ENCODE peak calls at places on chromosomes 1 and 21, in five cellular contexts. A is activated T-cell treated with anti-CD3 and anti-CD28 coated beads, Interleukin-2, amount 50 U/mL, for 72 hours; I is fibroblast of lung; Z is stimulated activated CD4-positive, alpha-beta T cell treated with anti-CD3 and anti-CD28 coated beads, Interleukin-2, amount 100 ng/mL, for 48 hours; R is NCI-H1105 treated with DMSO at 0.1 percent for 48 hours. T is an unnamed sample.

GRCh38 chr1:23168079-23168461 is 586 bp downstream of the LUZP1 start:
- DNase-seq in R (no peak), Z (no peak), A (peak), I (no peak), T (no peak)

GRCh38 chr1:214694769-214695168 is 91.8 kb downstream of the CENPF start:
- DNase-seq in A (no peak), R (no peak), Z (no peak), I (no peak), T (no peak)

GRCh38 chr1:200905411-200906052 is 10.8 kb downstream of the INAVA start:
- DNase-seq in R (no peak), I (peak), A (peak), Z (no peak), T (no peak)

GRCh38 chr1:74689800-74690696 is 16.5 kb upstream of the ERICH3 start:
- DNase-seq in Z (peak), A (peak), I (peak), R (peak), T (peak)

GRCh38 chr1:28601696-28602095 is 9.6 kb downstream of the RAB42 start:
- DNase-seq in Z (no peak), A (peak), I (peak), R (no peak), T (peak)

GRCh38 chr1:118960026-118960561 is 28.0 kb downstream of the TBX15 start:
- DNase-seq in A (no peak), Z (no peak), R (no peak), I (no peak), T (no peak)

GRCh38 chr1:226083303-226084101 is 21.0 kb downstream of the H3-3A start:
- DNase-seq in I (peak), A (peak), R (no peak), Z (peak), T (peak)

GRCh38 chr1:79161077-79161476 is 154.5 kb upstream of the ADGRL4 start:
- DNase-seq in R (no peak), Z (no peak), A (no peak), I (peak), T (peak)

GRCh38 chr1:107138166-107138565 is 2.7 kb upstream of the NTNG1 start:
- DNase-seq in R (no peak), A (no peak), I (peak), Z (no peak), T (no peak)

GRCh38 chr1:115133440-115133839 is 44.1 kb upstream of the TSPAN2 start:
- DNase-seq in I (peak), Z (no peak), R (no peak), A (no peak), T (no peak)

GRCh38 chr1:3074297-3074741 is 5.3 kb downstream of the PRDM16 start:
- DNase-seq in A (no peak), I (peak), R (no peak), Z (no peak), T (no peak)

GRCh38 chr1:41891403-41891896 is 27.3 kb downstream of the HIVEP3 start:
- DNase-seq in I (peak), A (peak), Z (peak), R (no peak), T (no peak)

GRCh38 chr1:1833916-1834325 is 55.7 kb upstream of the NADK start:
- DNase-seq in R (no peak), Z (no peak), A (no peak), I (peak), T (no peak)

GRCh38 chr1:66571789-66572188 is 37.8 kb downstream of the SGIP1 start:
- DNase-seq in I (peak), Z (no peak), A (no peak), R (no peak), T (no peak)

GRCh38 chr21:33308586-33309490 is 15.9 kb upstream of the IFNAR1 start:
- DNase-seq in A (no peak), I (peak), Z (no peak), R (peak), T (peak)

GRCh38 chr1:109754738-109755137 is 9.0 kb downstream of the EPS8L3 start:
- DNase-seq in A (no peak), Z (no peak), R (no peak), I (no peak), T (no peak)

GRCh38 chr21:25934771-25935224 is 200.0 kb downstream of the GABPA start:
- DNase-seq in I (peak), Z (peak), A (peak), R (no peak), T (peak)

GRCh38 chr21:25457411-25457810 is 149.9 kb downstream of the MRPL39 start:
- DNase-seq in Z (no peak), R (no peak), A (no peak), I (peak), T (peak)

GRCh38 chr1:201877877-201878339 is 10.8 kb upstream of the SHISA4 start:
- DNase-seq in R (peak), I (peak), A (no peak), Z (no peak), T (no peak)

GRCh38 chr1:13779930-13780329 is 79.9 kb downstream of the PRDM2 start:
- DNase-seq in A (no peak), R (no peak), I (no peak), Z (no peak), T (no peak)

GRCh38 chr1:83931658-83932253 is 67.2 kb downstream of the TTLL7 start:
- DNase-seq in R (peak), A (peak), I (peak), Z (no peak), T (peak)

GRCh38 chr21:35139382-35139715 is 90.2 kb upstream of the RUNX1 start:
- DNase-seq in R (no peak), A (peak), Z (no peak), I (peak), T (no peak)

GRCh38 chr21:34630536-34631143 is 15.7 kb upstream of the RCAN1 start:
- DNase-seq in I (peak), Z (no peak), R (peak), A (peak), T (peak)

GRCh38 chr1:59232209-59232608 is 64.7 kb upstream of the FGGY start:
- DNase-seq in Z (no peak), I (peak), A (no peak), R (peak), T (no peak)

GRCh38 chr1:157490337-157491165 is 61.8 kb downstream of the FCRL5 start:
- DNase-seq in A (peak), R (peak), Z (peak), I (peak), T (peak)

GRCh38 chr1:87642581-87643129 is 314.0 kb downstream of the LMO4 start:
- DNase-seq in Z (no peak), I (peak), A (no peak), R (peak), T (no peak)

GRCh38 chr1:205616563-205617293 is 15.1 kb downstream of the ELK4 start:
- DNase-seq in R (no peak), I (no peak), A (no peak), Z (no peak), T (no peak)

GRCh38 chr1:214573386-214574358 is 22.3 kb upstream of the PTPN14 start:
- DNase-seq in I (peak), R (no peak), Z (no peak), A (no peak), T (no peak)

GRCh38 chr1:159211331-159212136 is 6.9 kb downstream of the ACKR1 start:
- DNase-seq in I (peak), Z (peak), R (peak), A (peak), T (no peak)

GRCh38 chr1:116667577-116668105 is at the start of gene IGSF3:
- DNase-seq in Z (peak), A (peak), R (peak), I (peak), T (no peak)

GRCh38 chr1:156487862-156488261 is 12.7 kb downstream of the MEF2D start:
- DNase-seq in Z (no peak), I (no peak), R (no peak), A (peak), T (no peak)

GRCh38 chr1:177567393-177567792 is 396.6 kb downstream of the BRINP2 start:
- DNase-seq in I (no peak), A (no peak), R (peak), Z (no peak), T (no peak)

GRCh38 chr1:170221495-170221894 is 75.7 kb downstream of the NTMT2 start:
- DNase-seq in A (no peak), I (no peak), Z (no peak), R (no peak), T (no peak)

GRCh38 chr1:61273167-61273705 is 190.9 kb downstream of the NFIA start:
- DNase-seq in Z (no peak), I (no peak), A (no peak), R (no peak), T (no peak)

GRCh38 chr1:224357626-224358124 is 996 bp downstream of the CNIH4 start:
- DNase-seq in A (no peak), I (peak), Z (no peak), R (no peak), T (peak)

GRCh38 chr1:21255284-21255942 is 34.9 kb downstream of the ECE1 start:
- DNase-seq in I (peak), R (peak), A (peak), Z (peak), T (peak)

GRCh38 chr1:20603473-20604464 is 14.9 kb downstream of the CDA start:
- DNase-seq in I (peak), A (no peak), R (no peak), Z (no peak), T (no peak)

GRCh38 chr1:206579747-206580437 is 32.4 kb downstream of the EIF2D start:
- DNase-seq in A (peak), I (peak), R (no peak), Z (peak), T (no peak)

GRCh38 chr1:8604041-8604942 is 213.1 kb downstream of the RERE start:
- DNase-seq in A (peak), I (peak), Z (peak), R (no peak), T (no peak)